ENCODE peak calls at places on chromosomes 4 and X, in five cellular contexts. D, O, L, H and A are unnamed samples.

GRCh38 chrX:144709841-144710240 is 537.5 kb upstream of the SPANXN1 start:
- DNase-seq in H (no peak), D (no peak), O (no peak), L (no peak), A (peak; percentile 59)

GRCh38 chr4:53937918-53938317 is 126.5 kb downstream of the CHIC2 start:
- DNase-seq in L (peak; percentile 95), H (no peak), O (no peak), D (no peak), A (peak; percentile 81)

GRCh38 chr4:7515390-7515902 is 80.7 kb upstream of the PSAPL1 start:
- DNase-seq in O (no peak), H (no peak), L (no peak), D (no peak), A (peak; percentile 16)

GRCh38 chr4:3485011-3485881 is 22.1 kb downstream of the DOK7 start:
- DNase-seq in L (no peak), H (no peak), O (no peak), D (no peak), A (no peak)

GRCh38 chr4:7398104-7398423 is 36.7 kb downstream of the PSAPL1 start:
- DNase-seq in L (peak; percentile 59), H (peak; percentile 37), O (no peak), D (no peak), A (peak; percentile 36)

GRCh38 chr4:106063009-106063408 is 167.7 kb downstream of the NPNT start:
- DNase-seq in H (no peak), D (no peak), L (peak; percentile 45), O (no peak), A (no peak)

GRCh38 chrX:132958086-132958703 is at the start of gene HS6ST2:
- DNase-seq in H (peak; percentile 57), L (no peak), O (peak; percentile 27), D (peak; percentile 48), A (peak; percentile 14)

GRCh38 chr4:41745292-41746024 is 3.1 kb downstream of the PHOX2B start:
- DNase-seq in O (no peak), L (no peak), H (peak; percentile 83), D (peak; percentile 52), A (no peak)

GRCh38 chr4:154982187-154983047 is 201.3 kb downstream of the RBM46 start:
- DNase-seq in O (peak; percentile 58), L (peak; percentile 48), H (peak; percentile 76), D (peak; percentile 79), A (peak; percentile 5)

GRCh38 chr4:155781432-155781831 is 22.6 kb downstream of the GUCY1B1 start:
- DNase-seq in O (no peak), L (no peak), H (no peak), D (no peak), A (no peak)

GRCh38 chr4:28966982-28967381 is 1753.2 kb upstream of the PCDH7 start:
- DNase-seq in O (no peak), H (no peak), D (no peak), L (peak; percentile 90), A (peak; percentile 82)

GRCh38 chr4:39961311-39961877 is 16.3 kb downstream of the PDS5A start:
- DNase-seq in D (no peak), O (no peak), H (no peak), L (no peak), A (no peak)

DNA sequence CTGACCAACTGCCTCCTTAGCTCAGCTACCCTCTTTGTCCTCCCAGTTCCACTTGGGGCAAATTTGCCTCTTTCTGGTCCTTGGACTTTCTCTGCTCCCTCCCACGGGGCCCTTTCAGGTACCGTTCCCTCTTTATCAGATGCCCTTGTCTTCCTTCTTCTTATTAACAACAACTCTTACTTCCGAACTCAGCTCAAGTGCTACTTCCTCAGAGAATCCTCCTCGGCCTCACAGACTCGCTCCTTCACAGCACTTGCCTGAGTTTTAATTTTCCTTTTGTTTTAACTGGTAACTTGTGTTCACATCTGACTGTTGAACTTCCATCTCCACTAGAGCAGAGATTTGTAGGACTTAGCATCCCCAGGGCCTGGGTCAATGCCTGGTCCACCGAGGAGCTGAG is 85.7 kb downstream of the CLNK start:
- DNase-seq in D (no peak), O (no peak), L (no peak), H (no peak), A (no peak)
- H2AK5ac ChIP-seq in D (no peak overlapping the region), O (no peak overlapping the region), L (peak overlapping the region; percentile 21), H (no peak overlapping the region), A (peak overlapping the region; percentile 73)

DNA sequence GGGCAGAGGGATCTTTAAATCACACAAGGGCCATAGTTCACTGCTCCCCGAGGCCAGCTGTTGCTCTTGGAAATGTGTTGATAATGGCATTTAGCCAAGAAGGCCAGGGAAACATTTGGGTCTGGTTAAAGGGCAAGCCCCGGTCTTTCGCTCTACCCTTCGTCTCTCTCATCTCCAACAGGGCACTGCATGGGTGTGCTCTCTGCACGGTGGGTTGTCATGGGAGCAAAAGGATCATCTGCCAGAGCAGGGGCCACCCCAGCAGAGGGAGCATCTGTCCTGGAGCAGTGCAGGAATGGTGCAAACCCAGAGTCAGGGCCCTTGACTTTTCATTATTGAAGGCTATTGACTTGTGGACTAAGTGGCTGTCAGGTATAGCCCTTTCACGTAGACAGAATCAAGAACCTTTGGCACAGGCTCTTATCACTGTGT is 22.7 kb upstream of the PGRMC2 start:
- DNase-seq in L (no peak), D (peak; percentile 58), O (peak; percentile 11), H (peak; percentile 51), A (peak; percentile 22)
- H2BK120ac ChIP-seq in L (no peak overlapping the region), D (no peak overlapping the region), O (no peak overlapping the region), H (no peak overlapping the region), A (no peak overlapping the region)

DNA sequence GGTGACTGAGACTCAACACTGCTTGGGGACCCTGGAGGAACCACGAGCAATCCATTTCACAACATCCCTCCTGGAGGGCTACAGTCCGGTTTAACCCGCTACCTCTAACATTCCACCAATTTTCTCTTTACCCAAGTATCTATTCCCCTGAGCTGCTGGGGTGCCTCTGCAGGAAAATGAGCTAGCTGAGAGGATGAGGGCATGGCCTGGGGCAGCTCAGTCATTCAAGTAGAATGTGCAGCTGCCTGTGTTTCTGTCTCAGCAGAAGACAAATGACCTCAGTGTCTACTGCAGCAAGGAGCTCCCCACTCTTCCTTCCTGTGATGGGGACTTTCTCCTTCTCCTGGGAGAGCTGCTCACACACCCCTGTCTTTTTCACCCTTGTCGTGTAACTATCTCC is 120.8 kb downstream of the ZNF518B start:
- DNase-seq in D (no peak), H (no peak), O (no peak), L (no peak), A (no peak)
- H4K91ac ChIP-seq in D (no peak overlapping the region), H (no peak overlapping the region), O (no peak overlapping the region), L (no peak overlapping the region), A (no peak overlapping the region)

GRCh38 chr4:48830706-48831531 is at the start of gene OCIAD1:
- DNase-seq in L (peak; percentile 100), O (peak; percentile 97), H (peak; percentile 89), D (peak; percentile 99), A (peak; percentile 99)
- H2AK5ac ChIP-seq in L (peak within 1 kb of the TSS; percentile 89), O (peak within 1 kb of the TSS; percentile 43), H (peak within 1 kb of the TSS; percentile 70), D (no peak within 1 kb of the TSS), A (peak within 1 kb of the TSS; percentile 50)